ENCODE peak calls at places on chromosomes 7 and 10, in ten cellular contexts. K is A549, H is lower leg skin, M is fibroblast of pulmonary artery, F is left ventricle myocardium inferior, P is prostate gland, D is fibroblast of lung, B is astrocyte of the spinal cord, C is cardiac fibroblast, Q is WERI-Rb-1. L is an unnamed sample.

GRCh38 chr10:73965890-73966768 is 31.8 kb upstream of the VCL start:
- DNase-seq in K (peak), H (peak), M (peak), F (peak), P (peak), D (peak), B (peak), C (peak), Q (peak), L (peak)

GRCh38 chr7:13411641-13412040 is 577.8 kb downstream of the ETV1 start:
- DNase-seq in K (no peak), H (no peak), M (no peak), F (no peak), P (no peak), D (no peak), B (no peak), C (no peak), Q (peak), L (no peak)

GRCh38 chr7:119197872-119198527 is 973.5 kb downstream of the ANKRD7 start:
- DNase-seq in K (peak), H (peak), M (peak), F (no peak), P (peak), D (peak), B (peak), C (peak), Q (peak), L (no peak)

GRCh38 chr7:101862280-101863220 is 45.1 kb downstream of the CUX1 start:
- DNase-seq in K (no peak), H (no peak), M (no peak), F (peak), P (no peak), D (peak), B (no peak), C (no peak), Q (peak), L (no peak)

GRCh38 chr7:91286432-91286831 is 22.2 kb downstream of the FZD1 start:
- DNase-seq in K (no peak), H (no peak), M (no peak), F (no peak), P (no peak), D (no peak), B (no peak), C (no peak), Q (no peak), L (no peak)

GRCh38 chr7:99095698-99096097 is 48.2 kb downstream of the SMURF1 start:
- DNase-seq in K (no peak), H (no peak), M (no peak), F (peak), P (no peak), D (peak), B (no peak), C (no peak), Q (no peak), L (no peak)

GRCh38 chr10:95741807-95742528 is 14.0 kb upstream of the ENTPD1 start:
- DNase-seq in K (no peak), H (no peak), M (peak), F (no peak), P (no peak), D (no peak), B (peak), C (peak), Q (no peak), L (no peak)

GRCh38 chr10:123858907-123859650 is 32.5 kb downstream of the CPXM2 start:
- DNase-seq in K (no peak), H (no peak), M (no peak), F (no peak), P (no peak), D (no peak), B (no peak), C (no peak), Q (no peak), L (no peak)

GRCh38 chr10:125148576-125148975 is 11.8 kb downstream of the CTBP2 start:
- DNase-seq in K (no peak), H (no peak), M (no peak), F (no peak), P (no peak), D (no peak), B (no peak), C (peak), Q (no peak), L (no peak)

GRCh38 chr10:60964257-60965235 is 20.6 kb upstream of the RHOBTB1 start:
- DNase-seq in K (peak), H (peak), M (peak), F (peak), P (peak), D (peak), B (peak), C (peak), Q (peak), L (no peak)

GRCh38 chr7:45435846-45436245 is 138.3 kb upstream of the ADCY1 start:
- DNase-seq in K (peak), H (no peak), M (peak), F (no peak), P (no peak), D (peak), B (peak), C (peak), Q (no peak), L (peak)

GRCh38 chr7:46208635-46209525 is 287.8 kb upstream of the IGFBP3 start:
- DNase-seq in K (no peak), H (no peak), M (no peak), F (no peak), P (no peak), D (no peak), B (no peak), C (no peak), Q (no peak), L (no peak)

GRCh38 chr7:20188551-20188950 is 28.6 kb downstream of the MACC1 start:
- DNase-seq in K (no peak), H (no peak), M (no peak), F (no peak), P (no peak), D (no peak), B (no peak), C (no peak), Q (no peak), L (no peak)

GRCh38 chr7:16025696-16026095 is 339.2 kb upstream of the MEOX2 start:
- DNase-seq in K (no peak), H (no peak), M (no peak), F (no peak), P (no peak), D (no peak), B (no peak), C (no peak), Q (no peak), L (no peak)

GRCh38 chr7:93117852-93118530 is at the start of gene SAMD9:
- DNase-seq in K (peak), H (no peak), M (peak), F (no peak), P (peak), D (peak), B (peak), C (peak), Q (no peak), L (peak)

GRCh38 chr10:59678884-59679301 is 30.8 kb downstream of the SLC16A9 start:
- DNase-seq in K (no peak), H (no peak), M (peak), F (no peak), P (no peak), D (no peak), B (no peak), C (peak), Q (no peak), L (no peak)

GRCh38 chr10:42866115-42866995 is 83.8 kb downstream of the BMS1 start:
- DNase-seq in K (peak), H (peak), M (peak), F (peak), P (peak), D (peak), B (peak), C (peak), Q (peak), L (peak)

GRCh38 chr10:52351911-52352310 is 37.8 kb downstream of the DKK1 start:
- DNase-seq in K (no peak), H (no peak), M (no peak), F (no peak), P (no peak), D (no peak), B (no peak), C (no peak), Q (no peak), L (peak)

GRCh38 chr7:106031271-106032029 is 68.4 kb downstream of the CDHR3 start:
- DNase-seq in K (no peak), H (no peak), M (peak), F (no peak), P (no peak), D (peak), B (no peak), C (peak), Q (no peak), L (no peak)

GRCh38 chr10:19713800-19714525 is 102.3 kb upstream of the PLXDC2 start:
- DNase-seq in K (no peak), H (no peak), M (no peak), F (no peak), P (no peak), D (no peak), B (no peak), C (peak), Q (no peak), L (no peak)

GRCh38 chr7:45180084-45180986 is 22.7 kb downstream of the RAMP3 start:
- DNase-seq in K (no peak), H (peak), M (no peak), F (no peak), P (no peak), D (no peak), B (no peak), C (no peak), Q (no peak), L (no peak)

GRCh38 chr7:150901160-150902035 is 49.1 kb downstream of the AOC1 start:
- DNase-seq in K (no peak), H (no peak), M (no peak), F (peak), P (no peak), D (no peak), B (no peak), C (no peak), Q (no peak), L (no peak)

GRCh38 chr10:50421026-50421719 is 169.9 kb upstream of the ASAH2 start:
- DNase-seq in K (peak), H (no peak), M (peak), F (no peak), P (no peak), D (peak), B (no peak), C (peak), Q (peak), L (no peak)

GRCh38 chr7:89988070-89988469 is 166.2 kb upstream of the STEAP1 start:
- DNase-seq in K (no peak), H (no peak), M (no peak), F (no peak), P (no peak), D (no peak), B (no peak), C (no peak), Q (no peak), L (no peak)

GRCh38 chr7:90455163-90456030 is 14.0 kb upstream of the PTTG1IP2 start:
- DNase-seq in K (peak), H (no peak), M (peak), F (no peak), P (peak), D (peak), B (peak), C (peak), Q (no peak), L (no peak)

GRCh38 chr7:121384159-121384745 is 11.9 kb downstream of the FAM3C start:
- DNase-seq in K (no peak), H (no peak), M (no peak), F (no peak), P (no peak), D (no peak), B (no peak), C (no peak), Q (no peak), L (no peak)

GRCh38 chr7:110835209-110835608 is 255.7 kb upstream of the LRRN3 start:
- DNase-seq in K (no peak), H (no peak), M (no peak), F (no peak), P (peak), D (no peak), B (no peak), C (no peak), Q (no peak), L (no peak)

GRCh38 chr7:88217675-88218427 is 2.0 kb downstream of the SRI start:
- DNase-seq in K (no peak), H (no peak), M (no peak), F (no peak), P (no peak), D (no peak), B (peak), C (no peak), Q (no peak), L (no peak)

GRCh38 chr10:31320598-31321211 is 1.7 kb downstream of the ZEB1 start:
- DNase-seq in K (peak), H (peak), M (peak), F (peak), P (no peak), D (peak), B (peak), C (peak), Q (peak), L (no peak)

GRCh38 chr10:31321396-31321941 is 2.5 kb downstream of the ZEB1 start:
- DNase-seq in K (no peak), H (no peak), M (peak), F (no peak), P (no peak), D (peak), B (peak), C (peak), Q (no peak), L (no peak)

GRCh38 chr10:31319602-31320178 is 674 bp downstream of the ZEB1 start:
- DNase-seq in K (no peak), H (no peak), M (no peak), F (no peak), P (no peak), D (no peak), B (no peak), C (peak), Q (peak), L (no peak)

GRCh38 chr10:31320179-31320597 is 1.2 kb downstream of the ZEB1 start:
- DNase-seq in K (peak), H (peak), M (no peak), F (peak), P (no peak), D (peak), B (peak), C (peak), Q (peak), L (no peak)

DNA sequence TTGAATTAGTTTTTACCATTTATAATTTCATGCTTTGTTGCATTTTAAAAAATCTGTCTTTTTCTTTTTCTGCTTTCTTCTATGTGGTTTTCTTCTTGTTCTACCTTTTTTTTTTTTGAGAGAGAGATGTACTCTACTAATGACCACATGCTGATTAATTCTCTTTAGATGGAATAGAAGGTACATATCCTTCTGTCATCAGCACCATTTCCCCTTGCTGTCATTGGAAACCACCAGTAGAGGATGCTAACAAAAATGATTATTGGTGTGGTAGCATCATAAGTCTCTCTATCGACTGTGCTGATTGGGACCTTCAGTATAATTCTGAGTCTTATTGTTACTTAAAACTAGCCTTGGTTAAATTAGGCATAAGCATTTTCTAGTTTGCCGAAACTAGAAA is 3.6 kb downstream of the ZEB1 start:
- DNase-seq in K (no peak), H (no peak), M (peak), F (no peak), P (no peak), D (peak), B (no peak), C (peak), Q (no peak), L (no peak)
- TF ChIP-seq CTCF in K (no peak), H (no peak), M (peak), F (peak), P (no peak), D (peak), B (peak), C (peak), Q (peak), L (peak)

GRCh38 chr10:129193148-129193547 is 273.9 kb upstream of the MGMT start:
- DNase-seq in K (no peak), H (no peak), M (no peak), F (no peak), P (no peak), D (peak), B (no peak), C (peak), Q (no peak), L (no peak)
- H3K4me3 ChIP-seq in K (no peak), H (no peak), M (no peak), F (no peak), P (no peak), D (no peak), B (no peak), C (no peak), Q (no peak), L (no peak)

GRCh38 chr7:47669178-47669878 is 87.4 kb upstream of the TNS3 start:
- DNase-seq in K (no peak), H (peak), M (peak), F (peak), P (no peak), D (peak), B (peak), C (peak), Q (no peak), L (peak)
- TF ChIP-seq CTCF in K (no peak), H (no peak), M (peak), F (no peak), P (no peak), D (peak), B (peak), C (no peak), Q (no peak), L (no peak)

DNA sequence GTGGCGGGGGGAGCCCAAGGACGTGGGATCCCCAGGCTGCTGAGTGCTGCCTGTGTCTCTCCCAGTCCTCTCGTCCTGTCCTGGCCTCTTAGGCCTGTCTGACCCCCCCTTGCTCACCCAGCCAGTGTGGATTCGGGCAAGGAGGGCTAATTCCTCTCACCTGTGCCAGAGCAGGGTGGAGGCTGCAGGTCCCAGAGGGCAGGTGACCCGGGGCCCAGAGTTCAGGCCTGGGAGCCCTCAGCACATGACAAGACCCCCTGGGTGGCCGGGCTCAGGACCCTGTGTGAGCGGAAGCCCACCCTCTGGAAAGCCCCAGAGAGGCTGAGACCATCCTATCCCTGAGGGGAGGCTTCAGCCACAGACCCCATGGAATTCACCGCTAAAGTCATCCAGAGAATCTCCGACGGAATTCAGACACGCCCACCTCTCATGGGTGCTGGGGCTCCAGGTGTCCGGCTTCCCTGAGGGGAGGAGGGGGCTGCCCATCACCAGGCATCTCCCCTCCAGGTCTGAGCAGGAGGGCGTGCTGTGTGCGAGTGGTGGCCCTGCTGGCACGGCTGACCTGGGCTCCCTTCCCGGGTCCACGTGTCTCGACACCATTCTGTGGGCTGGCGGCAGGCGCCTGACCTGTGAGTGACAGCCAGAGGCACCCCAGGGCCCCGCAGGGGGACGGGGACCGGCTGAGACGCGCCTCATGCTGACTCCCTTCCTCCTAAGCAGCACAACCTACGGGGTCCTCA is 5.0 kb downstream of the KNDC1 start:
- DNase-seq in K (no peak), H (no peak), M (no peak), F (no peak), P (no peak), D (no peak), B (no peak), C (no peak), Q (no peak), L (no peak)
- H3K4me3 ChIP-seq in K (no peak), H (no peak), M (no peak), F (no peak), P (no peak), D (no peak), B (no peak), C (no peak), Q (no peak), L (no peak)

GRCh38 chr7:1569440-1569832 is 396 bp downstream of the PSMG3 start:
- DNase-seq in K (no peak), H (no peak), M (no peak), F (no peak), P (no peak), D (no peak), B (no peak), C (no peak), Q (no peak), L (no peak)

GRCh38 chr7:1569016-1569415 is 816 bp downstream of the PSMG3 start:
- DNase-seq in K (no peak), H (no peak), M (no peak), F (no peak), P (no peak), D (peak), B (peak), C (peak), Q (no peak), L (no peak)

GRCh38 chr7:1572111-1572510 is 2.3 kb upstream of the PSMG3 start:
- DNase-seq in K (no peak), H (no peak), M (no peak), F (no peak), P (no peak), D (no peak), B (no peak), C (no peak), Q (no peak), L (no peak)

GRCh38 chr7:1571261-1571650 is 1.4 kb upstream of the PSMG3 start:
- DNase-seq in K (no peak), H (no peak), M (peak), F (no peak), P (no peak), D (peak), B (peak), C (peak), Q (no peak), L (no peak)

GRCh38 chr7:1569833-1570632 is at the start of gene PSMG3:
- DNase-seq in K (peak), H (peak), M (peak), F (peak), P (peak), D (peak), B (peak), C (peak), Q (peak), L (no peak)
- TF ChIP-seq CTCF in K (no peak), H (no peak), M (peak), F (peak), P (peak), D (peak), B (peak), C (peak), Q (peak), L (peak)

DNA sequence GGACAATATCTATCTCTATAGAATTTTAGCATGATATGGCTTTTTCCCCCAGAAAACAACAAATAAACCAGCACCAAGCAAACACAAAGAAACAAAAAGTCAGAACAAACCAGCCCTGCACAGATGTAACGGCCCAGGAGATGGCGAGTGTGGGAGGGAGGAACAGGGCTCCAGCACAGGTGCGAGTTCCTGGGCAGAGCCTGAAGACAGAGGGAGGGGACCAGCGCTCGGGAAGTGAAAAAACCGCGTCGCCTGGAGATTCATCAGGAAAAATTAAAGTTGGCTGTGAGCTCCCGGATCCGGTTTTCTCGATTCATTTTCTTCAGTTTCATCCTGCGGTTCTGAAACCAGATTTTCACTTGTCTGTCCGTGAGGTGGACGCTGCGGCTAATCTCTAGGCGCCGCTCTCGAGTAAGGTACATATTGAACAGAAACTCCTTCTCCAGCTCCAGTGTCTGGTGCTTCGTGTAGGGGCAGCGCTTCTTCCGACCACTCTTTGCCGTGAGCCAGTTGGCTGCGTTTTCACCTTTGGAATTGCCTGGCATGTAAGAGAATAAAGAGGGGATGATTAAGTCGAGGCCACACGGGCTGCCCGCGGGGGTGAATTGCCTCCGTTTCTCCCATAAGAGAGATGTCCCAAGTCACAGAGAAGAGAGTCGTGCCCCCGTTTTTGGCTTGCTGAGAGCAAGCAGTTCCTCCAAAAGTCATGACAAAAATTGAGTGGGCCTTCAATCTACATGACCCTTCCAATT is 2.3 kb downstream of the HOXA10 start:
- DNase-seq in K (no peak), H (peak), M (no peak), F (peak), P (no peak), D (no peak), B (no peak), C (no peak), Q (no peak), L (no peak)
- H3K4me3 ChIP-seq in K (no peak), H (peak), M (no peak), F (no peak), P (peak), D (no peak), B (peak), C (no peak), Q (peak), L (peak)